ENCODE peak calls at places on chromosomes 1 and 21, in five cellular contexts. One of them, this sample, is unnamed. For H3K36me3 and H3K9me3, the result is how much of the 10 kb centered on the place peaks cover.

GRCh38 chr21:38220270-38220737 is 36.5 kb upstream of the KCNJ15 start:
- DNase-seq in mucosa of descending colon: no peak
- DNase-seq in left ventricle myocardium inferior: no peak
- DNase-seq in Peyer's patch: no peak
- DNase-seq in CD4-positive, alpha-beta memory T cell: no peak
- DNase-seq in this sample: no peak

GRCh38 chr1:238052496-238053266 is 162.0 kb upstream of the ZP4 start:
- DNase-seq in mucosa of descending colon: no peak
- DNase-seq in left ventricle myocardium inferior: no peak
- DNase-seq in Peyer's patch: no peak
- DNase-seq in CD4-positive, alpha-beta memory T cell: no peak
- DNase-seq in this sample: no peak

GRCh38 chr1:220962031-220962751 is 82.9 kb downstream of the HLX start:
- DNase-seq in mucosa of descending colon: no peak
- DNase-seq in left ventricle myocardium inferior: no peak
- DNase-seq in Peyer's patch: no peak
- DNase-seq in CD4-positive, alpha-beta memory T cell: no peak
- DNase-seq in this sample: no peak

GRCh38 chr1:15620890-15621682 is 3.8 kb downstream of the DDI2 start:
- DNase-seq in mucosa of descending colon: no peak
- DNase-seq in left ventricle myocardium inferior: no peak
- DNase-seq in Peyer's patch: no peak
- DNase-seq in CD4-positive, alpha-beta memory T cell: no peak
- DNase-seq in this sample: no peak

GRCh38 chr1:56564615-56565014 is 14.7 kb downstream of the PLPP3 start:
- DNase-seq in mucosa of descending colon: no peak
- DNase-seq in left ventricle myocardium inferior: no peak
- DNase-seq in Peyer's patch: no peak
- DNase-seq in CD4-positive, alpha-beta memory T cell: no peak
- DNase-seq in this sample: no peak

GRCh38 chr1:78280626-78281025 is 210.1 kb upstream of the PTGFR start:
- DNase-seq in mucosa of descending colon: no peak
- DNase-seq in left ventricle myocardium inferior: no peak
- DNase-seq in Peyer's patch: no peak
- DNase-seq in CD4-positive, alpha-beta memory T cell: no peak
- DNase-seq in this sample: no peak

GRCh38 chr1:201576914-201577313 is 38.0 kb downstream of the NAV1 start:
- DNase-seq in mucosa of descending colon: no peak
- DNase-seq in left ventricle myocardium inferior: no peak
- DNase-seq in Peyer's patch: no peak
- DNase-seq in CD4-positive, alpha-beta memory T cell: no peak
- DNase-seq in this sample: no peak

GRCh38 chr1:182841368-182841988 is 2.3 kb downstream of the DHX9 start:
- DNase-seq in mucosa of descending colon: no peak
- DNase-seq in left ventricle myocardium inferior: no peak
- DNase-seq in Peyer's patch: no peak
- DNase-seq in CD4-positive, alpha-beta memory T cell: no peak
- DNase-seq in this sample: no peak

GRCh38 chr1:76827066-76827465 is 40.2 kb upstream of the ST6GALNAC5 start:
- DNase-seq in mucosa of descending colon: no peak
- DNase-seq in left ventricle myocardium inferior: no peak
- DNase-seq in Peyer's patch: no peak
- DNase-seq in CD4-positive, alpha-beta memory T cell: no peak
- DNase-seq in this sample: no peak

GRCh38 chr1:200588698-200589097 is 31.9 kb downstream of the KIF14 start:
- DNase-seq in mucosa of descending colon: no peak
- DNase-seq in left ventricle myocardium inferior: no peak
- DNase-seq in Peyer's patch: no peak
- DNase-seq in CD4-positive, alpha-beta memory T cell: no peak
- DNase-seq in this sample: no peak

GRCh38 chr1:87867631-87868030 is 539.0 kb downstream of the LMO4 start:
- DNase-seq in mucosa of descending colon: no peak
- DNase-seq in left ventricle myocardium inferior: no peak
- DNase-seq in Peyer's patch: no peak
- DNase-seq in CD4-positive, alpha-beta memory T cell: no peak
- DNase-seq in this sample: no peak

GRCh38 chr1:84069236-84069845 is 70.4 kb upstream of the TTLL7 start:
- DNase-seq in mucosa of descending colon: no peak
- DNase-seq in left ventricle myocardium inferior: no peak
- DNase-seq in Peyer's patch: no peak
- DNase-seq in CD4-positive, alpha-beta memory T cell: no peak
- DNase-seq in this sample: no peak

GRCh38 chr1:108646265-108646660 is 14.6 kb downstream of the HENMT1 start:
- DNase-seq in mucosa of descending colon: no peak
- DNase-seq in left ventricle myocardium inferior: no peak
- DNase-seq in Peyer's patch: no peak
- DNase-seq in CD4-positive, alpha-beta memory T cell: no peak
- DNase-seq in this sample: no peak

GRCh38 chr1:227885648-227886502 is 61.9 kb downstream of the WNT9A start:
- DNase-seq in mucosa of descending colon: peak
- DNase-seq in left ventricle myocardium inferior: peak
- DNase-seq in Peyer's patch: peak
- DNase-seq in CD4-positive, alpha-beta memory T cell: no peak
- DNase-seq in this sample: peak

GRCh38 chr21:39612233-39613028 is at the start of gene B3GALT5:
- DNase-seq in mucosa of descending colon: peak
- DNase-seq in left ventricle myocardium inferior: no peak
- DNase-seq in Peyer's patch: no peak
- DNase-seq in CD4-positive, alpha-beta memory T cell: no peak
- DNase-seq in this sample: no peak

GRCh38 chr1:162349635-162350330 is 26.9 kb downstream of the SPATA46 start:
- DNase-seq in mucosa of descending colon: no peak
- DNase-seq in left ventricle myocardium inferior: no peak
- DNase-seq in Peyer's patch: peak
- DNase-seq in CD4-positive, alpha-beta memory T cell: no peak
- DNase-seq in this sample: no peak

GRCh38 chr1:245823408-245824147 is 668.8 kb downstream of the KIF26B start:
- DNase-seq in mucosa of descending colon: no peak
- DNase-seq in left ventricle myocardium inferior: no peak
- DNase-seq in Peyer's patch: no peak
- DNase-seq in CD4-positive, alpha-beta memory T cell: no peak
- DNase-seq in this sample: no peak

GRCh38 chr1:54137532-54138061 is 15.2 kb downstream of the CDCP2 start:
- DNase-seq in mucosa of descending colon: no peak
- DNase-seq in left ventricle myocardium inferior: no peak
- DNase-seq in Peyer's patch: no peak
- DNase-seq in CD4-positive, alpha-beta memory T cell: no peak
- DNase-seq in this sample: no peak

GRCh38 chr1:89538361-89538760 is 13.7 kb downstream of the LRRC8B start:
- DNase-seq in mucosa of descending colon: no peak
- DNase-seq in left ventricle myocardium inferior: no peak
- DNase-seq in Peyer's patch: no peak
- DNase-seq in CD4-positive, alpha-beta memory T cell: no peak
- DNase-seq in this sample: no peak

GRCh38 chr1:198559362-198559761 is 18.9 kb upstream of the ATP6V1G3 start:
- DNase-seq in mucosa of descending colon: no peak
- DNase-seq in left ventricle myocardium inferior: no peak
- DNase-seq in Peyer's patch: no peak
- DNase-seq in CD4-positive, alpha-beta memory T cell: no peak
- DNase-seq in this sample: no peak

GRCh38 chr1:57506941-57507340 is 83.1 kb upstream of the DAB1 start:
- DNase-seq in mucosa of descending colon: no peak
- DNase-seq in left ventricle myocardium inferior: no peak
- DNase-seq in Peyer's patch: no peak
- DNase-seq in CD4-positive, alpha-beta memory T cell: no peak
- DNase-seq in this sample: no peak

GRCh38 chr1:110538082-110538481 is 19.1 kb upstream of the KCNA10 start:
- DNase-seq in mucosa of descending colon: no peak
- DNase-seq in left ventricle myocardium inferior: no peak
- DNase-seq in Peyer's patch: no peak
- DNase-seq in CD4-positive, alpha-beta memory T cell: no peak
- DNase-seq in this sample: no peak

GRCh38 chr1:184648856-184649201 is 105.8 kb downstream of the EDEM3 start:
- DNase-seq in mucosa of descending colon: no peak
- DNase-seq in left ventricle myocardium inferior: no peak
- DNase-seq in Peyer's patch: no peak
- DNase-seq in CD4-positive, alpha-beta memory T cell: no peak
- DNase-seq in this sample: no peak

GRCh38 chr21:35051287-35051818 is 2.3 kb upstream of the RUNX1 start:
- DNase-seq in mucosa of descending colon: peak
- DNase-seq in left ventricle myocardium inferior: peak
- DNase-seq in Peyer's patch: peak
- DNase-seq in CD4-positive, alpha-beta memory T cell: peak
- DNase-seq in this sample: peak

GRCh38 chr1:93552751-93553455 is 105.0 kb downstream of the FNBP1L start:
- DNase-seq in mucosa of descending colon: no peak
- DNase-seq in left ventricle myocardium inferior: peak
- DNase-seq in Peyer's patch: no peak
- DNase-seq in CD4-positive, alpha-beta memory T cell: no peak
- DNase-seq in this sample: no peak

GRCh38 chr1:205985330-205986005 is 17.7 kb downstream of the RAB7B start:
- DNase-seq in mucosa of descending colon: no peak
- DNase-seq in left ventricle myocardium inferior: no peak
- DNase-seq in Peyer's patch: no peak
- DNase-seq in CD4-positive, alpha-beta memory T cell: no peak
- DNase-seq in this sample: no peak

GRCh38 chr1:15325375-15326085 is 78.5 kb downstream of the FHAD1 start:
- DNase-seq in mucosa of descending colon: no peak
- DNase-seq in left ventricle myocardium inferior: no peak
- DNase-seq in Peyer's patch: no peak
- DNase-seq in CD4-positive, alpha-beta memory T cell: no peak
- DNase-seq in this sample: no peak

GRCh38 chr1:87449348-87449963 is 120.8 kb downstream of the LMO4 start:
- DNase-seq in mucosa of descending colon: peak
- DNase-seq in left ventricle myocardium inferior: peak
- DNase-seq in Peyer's patch: peak
- DNase-seq in CD4-positive, alpha-beta memory T cell: peak
- DNase-seq in this sample: no peak

GRCh38 chr1:98059616-98060015 is 138.8 kb upstream of the DPYD start:
- DNase-seq in mucosa of descending colon: no peak
- DNase-seq in left ventricle myocardium inferior: no peak
- DNase-seq in Peyer's patch: no peak
- DNase-seq in CD4-positive, alpha-beta memory T cell: no peak
- DNase-seq in this sample: no peak

GRCh38 chr1:209756608-209757445 is 974 bp downstream of the TRAF3IP3 start:
- DNase-seq in mucosa of descending colon: no peak
- DNase-seq in left ventricle myocardium inferior: no peak
- DNase-seq in Peyer's patch: peak
- DNase-seq in CD4-positive, alpha-beta memory T cell: peak
- DNase-seq in this sample: peak

GRCh38 chr1:64036549-64036948 is 166.9 kb upstream of the UBE2U start:
- DNase-seq in mucosa of descending colon: no peak
- DNase-seq in left ventricle myocardium inferior: no peak
- DNase-seq in Peyer's patch: no peak
- DNase-seq in CD4-positive, alpha-beta memory T cell: no peak
- DNase-seq in this sample: no peak

GRCh38 chr1:14297356-14297755 is 301.1 kb upstream of the KAZN start:
- DNase-seq in mucosa of descending colon: no peak
- DNase-seq in left ventricle myocardium inferior: no peak
- DNase-seq in Peyer's patch: no peak
- DNase-seq in CD4-positive, alpha-beta memory T cell: no peak
- DNase-seq in this sample: no peak

GRCh38 chr1:194295690-194296089 is 1109.3 kb upstream of the B3GALT2 start:
- DNase-seq in mucosa of descending colon: no peak
- DNase-seq in left ventricle myocardium inferior: no peak
- DNase-seq in Peyer's patch: no peak
- DNase-seq in CD4-positive, alpha-beta memory T cell: peak
- DNase-seq in this sample: no peak

GRCh38 chr1:163055531-163055930 is 13.6 kb upstream of the RGS4 start:
- DNase-seq in mucosa of descending colon: no peak
- DNase-seq in left ventricle myocardium inferior: no peak
- DNase-seq in Peyer's patch: no peak
- DNase-seq in CD4-positive, alpha-beta memory T cell: no peak
- DNase-seq in this sample: no peak

DNA sequence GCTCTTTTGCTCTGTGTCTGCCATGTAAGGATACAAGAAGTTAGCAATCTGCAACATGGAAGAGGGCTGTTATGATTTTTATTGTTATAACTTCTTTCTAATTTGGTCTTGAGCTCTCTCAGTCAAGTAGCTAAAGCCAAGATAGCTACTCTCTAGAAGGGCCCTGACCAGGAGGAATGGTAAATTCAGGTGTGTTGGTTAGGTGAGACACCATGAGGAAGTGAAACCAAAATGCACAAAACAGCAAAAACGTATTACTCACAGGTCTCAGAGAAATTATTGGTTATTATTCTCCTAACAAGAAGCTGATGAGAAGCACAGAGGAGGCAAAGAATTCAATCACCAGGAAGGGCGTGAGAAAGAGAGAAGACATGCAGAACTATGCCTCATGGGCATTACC is 51.8 kb upstream of the INSL5 start:
- DNase-seq in mucosa of descending colon: no peak
- DNase-seq in left ventricle myocardium inferior: no peak
- DNase-seq in Peyer's patch: no peak
- DNase-seq in CD4-positive, alpha-beta memory T cell: no peak
- DNase-seq in this sample: no peak
- H3K36me3 ChIP-seq in mucosa of descending colon: under half
- H3K36me3 ChIP-seq in left ventricle myocardium inferior: under half
- H3K36me3 ChIP-seq in Peyer's patch: under half
- H3K36me3 ChIP-seq in CD4-positive, alpha-beta memory T cell: under half
- H3K36me3 ChIP-seq in this sample: under half

GRCh38 chr1:242651817-242652216 is 127.3 kb upstream of the PLD5 start:
- DNase-seq in mucosa of descending colon: no peak
- DNase-seq in left ventricle myocardium inferior: no peak
- DNase-seq in Peyer's patch: no peak
- DNase-seq in CD4-positive, alpha-beta memory T cell: no peak
- DNase-seq in this sample: no peak
- H3K9me3 ChIP-seq in mucosa of descending colon: under half
- H3K9me3 ChIP-seq in left ventricle myocardium inferior: under half
- H3K9me3 ChIP-seq in Peyer's patch: under half
- H3K9me3 ChIP-seq in CD4-positive, alpha-beta memory T cell: under half
- H3K9me3 ChIP-seq in this sample: under half

DNA sequence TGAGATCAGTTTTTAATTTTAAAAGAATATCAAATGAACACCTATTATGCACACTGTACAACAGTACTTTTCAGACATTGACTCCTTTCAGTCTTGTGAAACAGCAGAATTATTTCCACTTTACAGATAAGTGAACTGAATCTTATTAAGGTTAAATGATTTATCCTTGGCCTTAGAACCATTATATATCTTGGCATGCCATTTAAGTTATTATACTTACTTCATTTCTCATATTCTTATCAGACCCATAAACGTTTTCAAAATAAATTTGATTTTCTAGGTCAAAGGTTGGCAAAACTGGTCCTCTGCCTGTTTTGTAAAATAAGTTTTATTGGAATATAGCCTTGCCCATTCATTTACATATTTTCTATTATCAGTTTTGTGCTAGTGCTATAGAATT is 33.0 kb upstream of the SNRPE start:
- DNase-seq in mucosa of descending colon: no peak
- DNase-seq in left ventricle myocardium inferior: no peak
- DNase-seq in Peyer's patch: no peak
- DNase-seq in CD4-positive, alpha-beta memory T cell: no peak
- DNase-seq in this sample: no peak
- H3K36me3 ChIP-seq in mucosa of descending colon: under half
- H3K36me3 ChIP-seq in left ventricle myocardium inferior: half or more
- H3K36me3 ChIP-seq in Peyer's patch: half or more
- H3K36me3 ChIP-seq in CD4-positive, alpha-beta memory T cell: half or more
- H3K36me3 ChIP-seq in this sample: half or more

DNA sequence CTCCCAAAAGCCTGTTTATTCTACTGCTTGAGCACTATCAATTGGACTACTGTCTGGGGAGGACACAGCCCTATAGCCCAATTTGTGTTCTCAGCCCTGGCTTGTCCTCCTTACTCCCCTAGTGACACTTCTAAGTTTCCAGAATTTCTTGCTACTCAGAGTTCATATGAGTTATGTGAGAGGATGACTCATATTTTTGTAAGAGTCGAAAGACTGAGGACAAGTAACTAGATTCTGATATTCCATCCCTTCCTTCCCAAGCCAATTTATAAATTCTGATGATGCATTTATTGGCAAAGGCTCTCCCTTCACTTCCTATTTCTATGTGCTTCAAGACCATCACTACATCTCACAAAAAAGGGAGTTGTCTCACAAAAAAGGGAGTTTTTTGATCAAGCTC is 422.2 kb upstream of the DEPDC1 start:
- DNase-seq in mucosa of descending colon: no peak
- DNase-seq in left ventricle myocardium inferior: no peak
- DNase-seq in Peyer's patch: no peak
- DNase-seq in CD4-positive, alpha-beta memory T cell: no peak
- DNase-seq in this sample: no peak
- H3K9me3 ChIP-seq in mucosa of descending colon: under half
- H3K9me3 ChIP-seq in left ventricle myocardium inferior: under half
- H3K9me3 ChIP-seq in Peyer's patch: under half
- H3K9me3 ChIP-seq in CD4-positive, alpha-beta memory T cell: under half
- H3K9me3 ChIP-seq in this sample: under half

This sample was measured in lower lobe of right lung.